ENCODE peak calls at places on chromosomes 6 and 20, in ten cellular contexts. One of them, this sample, is unnamed.

GRCh38 chr6:44049163-44049988 is 77.9 kb downstream of the MRPL14 start:
- DNase-seq in effector CD4-positive, alpha-beta T cell: no peak
- DNase-seq in GM20000: peak; percentile 55
- DNase-seq in SW480: peak; percentile 29
- DNase-seq in MCF 10A: peak; percentile 73
- DNase-seq in NCI-H748 treated with DMSO at 0.1 percent for 48 hours: no peak
- DNase-seq in GM19239: no peak
- DNase-seq in cardiac muscle cell: peak; percentile 76
- DNase-seq in Peyer's patch: no peak
- DNase-seq in frontal cortex: no peak
- DNase-seq in this sample: peak; percentile 59

GRCh38 chr20:24955045-24955444 is 6.0 kb downstream of the CST7 start:
- DNase-seq in Peyer's patch: no peak
- DNase-seq in NCI-H748 treated with DMSO at 0.1 percent for 48 hours: no peak
- DNase-seq in GM20000: peak; percentile 61
- DNase-seq in effector CD4-positive, alpha-beta T cell: no peak
- DNase-seq in MCF 10A: no peak
- DNase-seq in GM19239: peak; percentile 72
- DNase-seq in cardiac muscle cell: no peak
- DNase-seq in SW480: no peak
- DNase-seq in frontal cortex: no peak
- DNase-seq in this sample: peak; percentile 16

GRCh38 chr6:344816-345340 is 46.7 kb upstream of the IRF4 start:
- DNase-seq in effector CD4-positive, alpha-beta T cell: no peak
- DNase-seq in cardiac muscle cell: no peak
- DNase-seq in NCI-H748 treated with DMSO at 0.1 percent for 48 hours: no peak
- DNase-seq in MCF 10A: no peak
- DNase-seq in GM20000: no peak
- DNase-seq in Peyer's patch: no peak
- DNase-seq in frontal cortex: no peak
- DNase-seq in SW480: no peak
- DNase-seq in GM19239: no peak
- DNase-seq in this sample: no peak

GRCh38 chr20:57936636-57937310 is 227.0 kb upstream of the PMEPA1 start:
- DNase-seq in Peyer's patch: no peak
- DNase-seq in GM20000: no peak
- DNase-seq in frontal cortex: no peak
- DNase-seq in NCI-H748 treated with DMSO at 0.1 percent for 48 hours: no peak
- DNase-seq in cardiac muscle cell: no peak
- DNase-seq in MCF 10A: no peak
- DNase-seq in effector CD4-positive, alpha-beta T cell: no peak
- DNase-seq in GM19239: no peak
- DNase-seq in SW480: no peak
- DNase-seq in this sample: no peak

GRCh38 chr6:170007468-170008240 is 256.2 kb downstream of the ERMARD start:
- DNase-seq in GM19239: no peak
- DNase-seq in GM20000: no peak
- DNase-seq in NCI-H748 treated with DMSO at 0.1 percent for 48 hours: peak; percentile 85
- DNase-seq in cardiac muscle cell: no peak
- DNase-seq in MCF 10A: no peak
- DNase-seq in Peyer's patch: no peak
- DNase-seq in frontal cortex: no peak
- DNase-seq in SW480: no peak
- DNase-seq in effector CD4-positive, alpha-beta T cell: no peak
- DNase-seq in this sample: no peak

GRCh38 chr6:6384520-6384919 is 64.1 kb upstream of the F13A1 start:
- DNase-seq in cardiac muscle cell: no peak
- DNase-seq in GM19239: no peak
- DNase-seq in MCF 10A: no peak
- DNase-seq in SW480: no peak
- DNase-seq in Peyer's patch: no peak
- DNase-seq in frontal cortex: no peak
- DNase-seq in effector CD4-positive, alpha-beta T cell: no peak
- DNase-seq in GM20000: no peak
- DNase-seq in NCI-H748 treated with DMSO at 0.1 percent for 48 hours: no peak
- DNase-seq in this sample: no peak

GRCh38 chr6:162119349-162119748 is 608.2 kb downstream of the PRKN start:
- DNase-seq in GM20000: no peak
- DNase-seq in Peyer's patch: no peak
- DNase-seq in MCF 10A: no peak
- DNase-seq in effector CD4-positive, alpha-beta T cell: no peak
- DNase-seq in cardiac muscle cell: peak; percentile 61
- DNase-seq in SW480: no peak
- DNase-seq in GM19239: no peak
- DNase-seq in NCI-H748 treated with DMSO at 0.1 percent for 48 hours: no peak
- DNase-seq in frontal cortex: no peak
- DNase-seq in this sample: peak; percentile 25

GRCh38 chr20:38143646-38144554 is 21.2 kb downstream of the TGM2 start:
- DNase-seq in frontal cortex: peak; percentile 46
- DNase-seq in MCF 10A: peak; percentile 97
- DNase-seq in Peyer's patch: no peak
- DNase-seq in cardiac muscle cell: peak; percentile 60
- DNase-seq in SW480: peak; percentile 96
- DNase-seq in GM19239: no peak
- DNase-seq in NCI-H748 treated with DMSO at 0.1 percent for 48 hours: no peak
- DNase-seq in effector CD4-positive, alpha-beta T cell: no peak
- DNase-seq in GM20000: no peak
- DNase-seq in this sample: peak; percentile 88

GRCh38 chr6:12648171-12648570 is 68.4 kb upstream of the PHACTR1 start:
- DNase-seq in cardiac muscle cell: no peak
- DNase-seq in frontal cortex: no peak
- DNase-seq in effector CD4-positive, alpha-beta T cell: no peak
- DNase-seq in Peyer's patch: no peak
- DNase-seq in MCF 10A: no peak
- DNase-seq in GM20000: no peak
- DNase-seq in SW480: no peak
- DNase-seq in GM19239: no peak
- DNase-seq in NCI-H748 treated with DMSO at 0.1 percent for 48 hours: no peak
- DNase-seq in this sample: no peak

GRCh38 chr20:57582432-57583288 is 21.8 kb downstream of the PCK1 start:
- DNase-seq in GM19239: no peak
- DNase-seq in Peyer's patch: no peak
- DNase-seq in GM20000: no peak
- DNase-seq in SW480: no peak
- DNase-seq in effector CD4-positive, alpha-beta T cell: no peak
- DNase-seq in MCF 10A: no peak
- DNase-seq in cardiac muscle cell: peak; percentile 44
- DNase-seq in frontal cortex: peak; percentile 44
- DNase-seq in NCI-H748 treated with DMSO at 0.1 percent for 48 hours: peak; percentile 47
- DNase-seq in this sample: no peak

GRCh38 chr20:40393161-40393560 is 295.9 kb downstream of the MAFB start:
- DNase-seq in cardiac muscle cell: no peak
- DNase-seq in MCF 10A: no peak
- DNase-seq in GM20000: no peak
- DNase-seq in frontal cortex: no peak
- DNase-seq in GM19239: no peak
- DNase-seq in Peyer's patch: no peak
- DNase-seq in NCI-H748 treated with DMSO at 0.1 percent for 48 hours: no peak
- DNase-seq in SW480: no peak
- DNase-seq in effector CD4-positive, alpha-beta T cell: no peak
- DNase-seq in this sample: no peak

GRCh38 chr20:48196486-48196885 is 411.2 kb upstream of the SULF2 start:
- DNase-seq in Peyer's patch: no peak
- DNase-seq in NCI-H748 treated with DMSO at 0.1 percent for 48 hours: no peak
- DNase-seq in SW480: no peak
- DNase-seq in frontal cortex: no peak
- DNase-seq in GM19239: no peak
- DNase-seq in cardiac muscle cell: no peak
- DNase-seq in effector CD4-positive, alpha-beta T cell: no peak
- DNase-seq in MCF 10A: no peak
- DNase-seq in GM20000: no peak
- DNase-seq in this sample: no peak

GRCh38 chr6:45922728-45923351 is 92.8 kb downstream of the CLIC5 start:
- DNase-seq in cardiac muscle cell: peak; percentile 89
- DNase-seq in frontal cortex: peak; percentile 43
- DNase-seq in GM19239: peak; percentile 53
- DNase-seq in effector CD4-positive, alpha-beta T cell: peak; percentile 16
- DNase-seq in GM20000: peak; percentile 61
- DNase-seq in NCI-H748 treated with DMSO at 0.1 percent for 48 hours: peak; percentile 43
- DNase-seq in Peyer's patch: peak; percentile 65
- DNase-seq in SW480: peak; percentile 50
- DNase-seq in MCF 10A: peak; percentile 73
- DNase-seq in this sample: peak; percentile 51

GRCh38 chr6:111872521-111873177 is 603 bp downstream of the FYN start:
- DNase-seq in cardiac muscle cell: no peak
- DNase-seq in GM20000: peak; percentile 45
- DNase-seq in NCI-H748 treated with DMSO at 0.1 percent for 48 hours: peak; percentile 79
- DNase-seq in Peyer's patch: peak; percentile 59
- DNase-seq in GM19239: no peak
- DNase-seq in effector CD4-positive, alpha-beta T cell: peak; percentile 64
- DNase-seq in SW480: peak; percentile 68
- DNase-seq in MCF 10A: no peak
- DNase-seq in frontal cortex: peak; percentile 44
- DNase-seq in this sample: peak; percentile 42

GRCh38 chr20:1283522-1284210 is 17.6 kb downstream of the SNPH start:
- DNase-seq in GM19239: no peak
- DNase-seq in Peyer's patch: no peak
- DNase-seq in effector CD4-positive, alpha-beta T cell: no peak
- DNase-seq in SW480: no peak
- DNase-seq in GM20000: no peak
- DNase-seq in MCF 10A: no peak
- DNase-seq in cardiac muscle cell: no peak
- DNase-seq in frontal cortex: no peak
- DNase-seq in NCI-H748 treated with DMSO at 0.1 percent for 48 hours: no peak
- DNase-seq in this sample: no peak

GRCh38 chr6:21914121-21914973 is 320.8 kb downstream of the SOX4 start:
- DNase-seq in frontal cortex: no peak
- DNase-seq in GM19239: no peak
- DNase-seq in SW480: no peak
- DNase-seq in MCF 10A: peak; percentile 45
- DNase-seq in effector CD4-positive, alpha-beta T cell: no peak
- DNase-seq in Peyer's patch: peak; percentile 40
- DNase-seq in cardiac muscle cell: peak; percentile 50
- DNase-seq in NCI-H748 treated with DMSO at 0.1 percent for 48 hours: peak; percentile 83
- DNase-seq in GM20000: peak; percentile 11
- DNase-seq in this sample: peak; percentile 57

GRCh38 chr6:74574794-74575193 is 631.1 kb downstream of the COL12A1 start:
- DNase-seq in NCI-H748 treated with DMSO at 0.1 percent for 48 hours: no peak
- DNase-seq in cardiac muscle cell: peak; percentile 61
- DNase-seq in MCF 10A: peak; percentile 44
- DNase-seq in frontal cortex: no peak
- DNase-seq in GM19239: no peak
- DNase-seq in Peyer's patch: no peak
- DNase-seq in GM20000: peak; percentile 12
- DNase-seq in SW480: peak; percentile 32
- DNase-seq in effector CD4-positive, alpha-beta T cell: no peak
- DNase-seq in this sample: no peak

GRCh38 chr20:46088409-46089075 is 1.2 kb downstream of the NCOA5 start:
- DNase-seq in GM20000: no peak
- DNase-seq in NCI-H748 treated with DMSO at 0.1 percent for 48 hours: no peak
- DNase-seq in SW480: peak; percentile 33
- DNase-seq in frontal cortex: no peak
- DNase-seq in GM19239: no peak
- DNase-seq in Peyer's patch: no peak
- DNase-seq in cardiac muscle cell: peak; percentile 34
- DNase-seq in MCF 10A: peak; percentile 36
- DNase-seq in effector CD4-positive, alpha-beta T cell: no peak
- DNase-seq in this sample: no peak

GRCh38 chr20:50438986-50439407 is 71.2 kb upstream of the PTPN1 start:
- DNase-seq in GM19239: no peak
- DNase-seq in cardiac muscle cell: no peak
- DNase-seq in NCI-H748 treated with DMSO at 0.1 percent for 48 hours: no peak
- DNase-seq in SW480: peak; percentile 89
- DNase-seq in effector CD4-positive, alpha-beta T cell: no peak
- DNase-seq in frontal cortex: no peak
- DNase-seq in GM20000: no peak
- DNase-seq in MCF 10A: peak; percentile 94
- DNase-seq in Peyer's patch: no peak
- DNase-seq in this sample: no peak

GRCh38 chr20:31987744-31988143 is 19.8 kb downstream of the XKR7 start:
- DNase-seq in NCI-H748 treated with DMSO at 0.1 percent for 48 hours: no peak
- DNase-seq in GM19239: no peak
- DNase-seq in Peyer's patch: no peak
- DNase-seq in frontal cortex: no peak
- DNase-seq in effector CD4-positive, alpha-beta T cell: no peak
- DNase-seq in GM20000: no peak
- DNase-seq in MCF 10A: peak; percentile 21
- DNase-seq in cardiac muscle cell: no peak
- DNase-seq in SW480: no peak
- DNase-seq in this sample: no peak

GRCh38 chr20:37565134-37565811 is 37.6 kb upstream of the BLCAP start:
- DNase-seq in Peyer's patch: no peak
- DNase-seq in GM19239: no peak
- DNase-seq in effector CD4-positive, alpha-beta T cell: no peak
- DNase-seq in NCI-H748 treated with DMSO at 0.1 percent for 48 hours: no peak
- DNase-seq in cardiac muscle cell: no peak
- DNase-seq in SW480: no peak
- DNase-seq in frontal cortex: no peak
- DNase-seq in MCF 10A: no peak
- DNase-seq in GM20000: no peak
- DNase-seq in this sample: no peak

GRCh38 chr6:105431226-105431625 is 28.3 kb upstream of the PREP start:
- DNase-seq in effector CD4-positive, alpha-beta T cell: peak; percentile 12
- DNase-seq in SW480: peak; percentile 21
- DNase-seq in MCF 10A: peak; percentile 70
- DNase-seq in cardiac muscle cell: peak; percentile 69
- DNase-seq in GM20000: peak; percentile 49
- DNase-seq in NCI-H748 treated with DMSO at 0.1 percent for 48 hours: peak; percentile 10
- DNase-seq in Peyer's patch: no peak
- DNase-seq in frontal cortex: no peak
- DNase-seq in GM19239: no peak
- DNase-seq in this sample: peak; percentile 30

GRCh38 chr20:52593634-52594033 is 378.5 kb upstream of the TSHZ2 start:
- DNase-seq in Peyer's patch: no peak
- DNase-seq in GM19239: no peak
- DNase-seq in GM20000: no peak
- DNase-seq in NCI-H748 treated with DMSO at 0.1 percent for 48 hours: no peak
- DNase-seq in cardiac muscle cell: no peak
- DNase-seq in MCF 10A: no peak
- DNase-seq in frontal cortex: no peak
- DNase-seq in SW480: peak; percentile 15
- DNase-seq in effector CD4-positive, alpha-beta T cell: no peak
- DNase-seq in this sample: no peak

GRCh38 chr20:62111148-62111547 is 11.1 kb upstream of the LSM14B start:
- DNase-seq in SW480: no peak
- DNase-seq in Peyer's patch: no peak
- DNase-seq in frontal cortex: no peak
- DNase-seq in cardiac muscle cell: no peak
- DNase-seq in effector CD4-positive, alpha-beta T cell: no peak
- DNase-seq in GM19239: no peak
- DNase-seq in NCI-H748 treated with DMSO at 0.1 percent for 48 hours: no peak
- DNase-seq in GM20000: no peak
- DNase-seq in MCF 10A: no peak
- DNase-seq in this sample: no peak

GRCh38 chr6:168247456-168248147 is 72.0 kb downstream of the DACT2 start:
- DNase-seq in GM20000: no peak
- DNase-seq in GM19239: no peak
- DNase-seq in cardiac muscle cell: peak; percentile 26
- DNase-seq in MCF 10A: peak; percentile 9
- DNase-seq in NCI-H748 treated with DMSO at 0.1 percent for 48 hours: peak; percentile 95
- DNase-seq in effector CD4-positive, alpha-beta T cell: no peak
- DNase-seq in Peyer's patch: no peak
- DNase-seq in frontal cortex: no peak
- DNase-seq in SW480: peak; percentile 36
- DNase-seq in this sample: peak; percentile 84

GRCh38 chr6:165925474-165926156 is 242.0 kb downstream of the TBXT start:
- DNase-seq in GM20000: no peak
- DNase-seq in cardiac muscle cell: no peak
- DNase-seq in effector CD4-positive, alpha-beta T cell: no peak
- DNase-seq in NCI-H748 treated with DMSO at 0.1 percent for 48 hours: no peak
- DNase-seq in Peyer's patch: no peak
- DNase-seq in GM19239: no peak
- DNase-seq in frontal cortex: no peak
- DNase-seq in SW480: no peak
- DNase-seq in MCF 10A: no peak
- DNase-seq in this sample: no peak

GRCh38 chr6:40620546-40620945 is 33.4 kb upstream of the LRFN2 start:
- DNase-seq in GM20000: no peak
- DNase-seq in GM19239: no peak
- DNase-seq in MCF 10A: no peak
- DNase-seq in Peyer's patch: no peak
- DNase-seq in effector CD4-positive, alpha-beta T cell: no peak
- DNase-seq in cardiac muscle cell: no peak
- DNase-seq in NCI-H748 treated with DMSO at 0.1 percent for 48 hours: peak; percentile 86
- DNase-seq in frontal cortex: no peak
- DNase-seq in SW480: no peak
- DNase-seq in this sample: no peak

GRCh38 chr20:23331951-23332350 is 18.6 kb upstream of the NXT1 start:
- DNase-seq in SW480: no peak
- DNase-seq in GM20000: no peak
- DNase-seq in NCI-H748 treated with DMSO at 0.1 percent for 48 hours: no peak
- DNase-seq in Peyer's patch: no peak
- DNase-seq in GM19239: no peak
- DNase-seq in frontal cortex: no peak
- DNase-seq in cardiac muscle cell: peak; percentile 20
- DNase-seq in MCF 10A: no peak
- DNase-seq in effector CD4-positive, alpha-beta T cell: no peak
- DNase-seq in this sample: no peak